ENCODE peak calls at places on chromosome 7, in five cellular contexts. One of them, this sample, is unnamed. For H3K36me3, the result is how much of the 10 kb centered on the place peaks cover.

GRCh38 chr7:10211861-10212260 is 761.8 kb upstream of the PHF14 start:
- DNase-seq in cardiac muscle cell: no peak
- DNase-seq in aorta: no peak
- DNase-seq in MM.1S: no peak
- DNase-seq in IMR-90: no peak
- DNase-seq in this sample: no peak

GRCh38 chr7:5424689-5425506 is 1.3 kb upstream of the TNRC18 start:
- DNase-seq in aorta: peak
- DNase-seq in IMR-90: peak
- DNase-seq in MM.1S: peak
- DNase-seq in cardiac muscle cell: peak
- DNase-seq in this sample: peak

GRCh38 chr7:31933481-31933880 is 136.7 kb downstream of the PDE1C start:
- DNase-seq in aorta: no peak
- DNase-seq in MM.1S: no peak
- DNase-seq in IMR-90: peak
- DNase-seq in cardiac muscle cell: no peak
- DNase-seq in this sample: no peak

GRCh38 chr7:2105917-2106316 is 126.8 kb downstream of the MAD1L1 start:
- DNase-seq in aorta: no peak
- DNase-seq in IMR-90: no peak
- DNase-seq in cardiac muscle cell: no peak
- DNase-seq in MM.1S: no peak
- DNase-seq in this sample: no peak

GRCh38 chr7:8147004-8147403 is 115.0 kb downstream of the ICA1 start:
- DNase-seq in cardiac muscle cell: no peak
- DNase-seq in aorta: no peak
- DNase-seq in MM.1S: no peak
- DNase-seq in IMR-90: no peak
- DNase-seq in this sample: no peak

GRCh38 chr7:86747698-86748097 is 104.0 kb downstream of the GRM3 start:
- DNase-seq in cardiac muscle cell: no peak
- DNase-seq in MM.1S: no peak
- DNase-seq in aorta: no peak
- DNase-seq in IMR-90: no peak
- DNase-seq in this sample: no peak

GRCh38 chr7:32616625-32617024 is 121.3 kb downstream of the AVL9 start:
- DNase-seq in aorta: peak
- DNase-seq in IMR-90: peak
- DNase-seq in MM.1S: no peak
- DNase-seq in cardiac muscle cell: peak
- DNase-seq in this sample: peak

GRCh38 chr7:157444011-157444842 is 107.4 kb downstream of the DNAJB6 start:
- DNase-seq in cardiac muscle cell: no peak
- DNase-seq in MM.1S: no peak
- DNase-seq in IMR-90: no peak
- DNase-seq in aorta: peak
- DNase-seq in this sample: peak

DNA sequence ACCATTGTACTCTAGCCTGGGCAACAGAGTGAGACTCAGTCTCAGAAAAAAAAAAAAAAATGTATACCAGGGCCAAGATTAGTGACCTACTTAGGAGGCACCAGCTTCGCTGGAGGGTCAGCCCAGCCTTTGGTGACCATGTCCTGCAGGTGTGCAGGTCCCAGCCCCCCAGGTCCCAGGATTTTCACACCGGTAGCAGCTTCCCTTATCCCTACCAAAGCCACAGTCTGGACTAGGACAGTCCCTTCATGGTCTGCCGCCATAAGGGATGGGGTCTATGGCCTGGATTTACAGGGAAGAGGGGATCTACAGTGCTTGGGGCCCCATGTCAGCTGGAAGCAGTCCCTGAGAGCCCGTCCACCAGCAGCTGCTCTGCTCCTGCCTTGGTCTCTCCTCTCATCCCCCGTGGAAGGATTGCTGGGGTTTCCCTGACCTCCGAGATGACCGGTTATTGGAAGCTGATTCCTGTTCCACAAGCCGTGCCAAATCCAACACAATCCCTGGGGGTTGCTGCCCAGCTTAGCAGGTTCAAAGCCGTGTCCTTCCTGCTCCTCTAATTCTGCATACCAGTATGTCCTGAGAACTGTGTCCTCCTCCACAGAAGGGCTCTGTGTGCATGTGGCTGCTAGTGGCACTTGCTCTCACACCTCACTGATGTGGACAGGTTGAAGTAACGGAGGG is 11.0 kb upstream of the NDUFB2 start:
- DNase-seq in aorta: no peak
- DNase-seq in MM.1S: no peak
- DNase-seq in cardiac muscle cell: no peak
- DNase-seq in IMR-90: no peak
- DNase-seq in this sample: peak
- H3K36me3 ChIP-seq in aorta: under half
- H3K36me3 ChIP-seq in MM.1S: under half
- H3K36me3 ChIP-seq in cardiac muscle cell: under half
- H3K36me3 ChIP-seq in IMR-90: under half
- H3K36me3 ChIP-seq in this sample: under half

GRCh38 chr7:20365486-20365885 is 34.8 kb downstream of the ITGB8 start:
- DNase-seq in IMR-90: no peak
- DNase-seq in MM.1S: no peak
- DNase-seq in aorta: no peak
- DNase-seq in cardiac muscle cell: peak
- DNase-seq in this sample: no peak
- H3K27ac ChIP-seq in IMR-90: no peak
- H3K27ac ChIP-seq in MM.1S: no peak
- H3K27ac ChIP-seq in aorta: no peak
- H3K27ac ChIP-seq in cardiac muscle cell: no peak
- H3K27ac ChIP-seq in this sample: no peak

GRCh38 chr7:153832160-153832559 is 220.0 kb upstream of the DPP6 start:
- DNase-seq in aorta: no peak
- DNase-seq in MM.1S: peak
- DNase-seq in IMR-90: no peak
- DNase-seq in cardiac muscle cell: no peak
- DNase-seq in this sample: no peak

GRCh38 chr7:153835104-153835503 is 217.1 kb upstream of the DPP6 start:
- DNase-seq in IMR-90: no peak
- DNase-seq in MM.1S: peak
- DNase-seq in cardiac muscle cell: no peak
- DNase-seq in aorta: no peak
- DNase-seq in this sample: no peak

GRCh38 chr7:153829523-153829922 is 222.7 kb upstream of the DPP6 start:
- DNase-seq in IMR-90: no peak
- DNase-seq in cardiac muscle cell: no peak
- DNase-seq in MM.1S: no peak
- DNase-seq in aorta: no peak
- DNase-seq in this sample: no peak
- H3K36me3 ChIP-seq in IMR-90: under half
- H3K36me3 ChIP-seq in cardiac muscle cell: under half
- H3K36me3 ChIP-seq in MM.1S: under half
- H3K36me3 ChIP-seq in aorta: under half
- H3K36me3 ChIP-seq in this sample: under half

GRCh38 chr7:134996097-134996550 is 9.8 kb downstream of the AGBL3 start:
- DNase-seq in aorta: no peak
- DNase-seq in IMR-90: peak
- DNase-seq in MM.1S: peak
- DNase-seq in cardiac muscle cell: peak
- DNase-seq in this sample: no peak
- H3K27ac ChIP-seq in aorta: peak
- H3K27ac ChIP-seq in IMR-90: no peak
- H3K27ac ChIP-seq in MM.1S: peak
- H3K27ac ChIP-seq in cardiac muscle cell: peak
- H3K27ac ChIP-seq in this sample: no peak

GRCh38 chr7:71422104-71422503 is 290.2 kb downstream of the GALNT17 start:
- DNase-seq in MM.1S: no peak
- DNase-seq in cardiac muscle cell: no peak
- DNase-seq in aorta: no peak
- DNase-seq in IMR-90: no peak
- DNase-seq in this sample: no peak
- H3K36me3 ChIP-seq in MM.1S: under half
- H3K36me3 ChIP-seq in cardiac muscle cell: under half
- H3K36me3 ChIP-seq in aorta: under half
- H3K36me3 ChIP-seq in IMR-90: under half
- H3K36me3 ChIP-seq in this sample: under half

GRCh38 chr7:101866328-101866727 is 48.9 kb downstream of the CUX1 start:
- DNase-seq in MM.1S: no peak
- DNase-seq in aorta: no peak
- DNase-seq in IMR-90: no peak
- DNase-seq in cardiac muscle cell: no peak
- DNase-seq in this sample: no peak

GRCh38 chr7:101869026-101869900 is 51.8 kb downstream of the CUX1 start:
- DNase-seq in aorta: no peak
- DNase-seq in cardiac muscle cell: no peak
- DNase-seq in IMR-90: no peak
- DNase-seq in MM.1S: no peak
- DNase-seq in this sample: no peak

GRCh38 chr7:101869901-101870290 is 52.5 kb downstream of the CUX1 start:
- DNase-seq in MM.1S: no peak
- DNase-seq in IMR-90: no peak
- DNase-seq in aorta: no peak
- DNase-seq in cardiac muscle cell: no peak
- DNase-seq in this sample: no peak

GRCh38 chr7:101867265-101867664 is 49.8 kb downstream of the CUX1 start:
- DNase-seq in MM.1S: no peak
- DNase-seq in cardiac muscle cell: no peak
- DNase-seq in IMR-90: no peak
- DNase-seq in aorta: no peak
- DNase-seq in this sample: no peak

DNA sequence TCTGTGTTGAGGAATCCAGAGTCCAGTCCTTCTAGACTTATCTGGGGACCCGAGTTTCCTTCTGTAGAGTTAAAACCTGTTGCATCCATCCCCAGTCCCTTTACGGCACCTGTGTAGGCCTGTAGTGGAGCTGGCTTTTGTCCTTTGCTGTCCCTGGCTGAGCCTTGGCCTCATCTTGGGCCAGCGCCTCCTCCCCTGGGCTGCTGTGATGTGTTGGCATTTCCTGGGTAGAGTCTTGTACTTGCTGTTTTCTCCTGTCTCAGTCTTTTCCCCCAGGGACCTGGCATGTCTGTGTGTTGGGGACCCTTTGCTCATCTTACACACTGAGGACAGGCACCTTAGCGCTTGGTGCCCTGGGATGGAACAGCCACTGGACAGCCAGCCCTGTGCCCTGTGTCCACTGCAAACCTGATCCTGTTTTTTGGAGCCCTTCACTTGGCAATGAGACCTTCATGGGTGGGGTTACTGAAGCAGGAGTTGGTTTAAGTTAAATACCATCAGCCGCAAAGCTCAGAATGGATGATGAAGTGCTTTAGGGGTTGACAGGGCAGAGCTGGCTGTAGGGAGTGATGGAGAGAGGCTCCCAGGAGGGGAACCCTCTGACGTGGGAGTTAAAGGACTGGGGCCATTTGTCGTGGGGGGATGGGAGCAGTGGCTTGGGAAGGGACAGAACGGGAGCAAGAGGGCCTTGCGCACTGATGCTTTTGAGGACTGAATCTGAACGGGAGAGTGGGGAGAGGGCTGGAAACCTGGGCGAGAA is 50.9 kb downstream of the CUX1 start:
- DNase-seq in MM.1S: no peak
- DNase-seq in cardiac muscle cell: no peak
- DNase-seq in IMR-90: no peak
- DNase-seq in aorta: no peak
- DNase-seq in this sample: no peak
- H3K27ac ChIP-seq in MM.1S: no peak
- H3K27ac ChIP-seq in cardiac muscle cell: peak
- H3K27ac ChIP-seq in IMR-90: no peak
- H3K27ac ChIP-seq in aorta: no peak
- H3K27ac ChIP-seq in this sample: no peak

GRCh38 chr7:95871078-95871848 is 98.9 kb downstream of the DYNC1I1 start:
- DNase-seq in IMR-90: peak
- DNase-seq in aorta: no peak
- DNase-seq in MM.1S: peak
- DNase-seq in cardiac muscle cell: peak
- DNase-seq in this sample: no peak
- H3K36me3 ChIP-seq in IMR-90: under half
- H3K36me3 ChIP-seq in aorta: under half
- H3K36me3 ChIP-seq in MM.1S: under half
- H3K36me3 ChIP-seq in cardiac muscle cell: under half
- H3K36me3 ChIP-seq in this sample: under half

GRCh38 chr7:69465262-69465661 is 133.0 kb upstream of the AUTS2 start:
- DNase-seq in cardiac muscle cell: peak
- DNase-seq in IMR-90: no peak
- DNase-seq in aorta: no peak
- DNase-seq in MM.1S: no peak
- DNase-seq in this sample: no peak

GRCh38 chr7:69464035-69464434 is 134.2 kb upstream of the AUTS2 start:
- DNase-seq in IMR-90: no peak
- DNase-seq in aorta: no peak
- DNase-seq in MM.1S: no peak
- DNase-seq in cardiac muscle cell: no peak
- DNase-seq in this sample: no peak

GRCh38 chr7:69467826-69468225 is 130.4 kb upstream of the AUTS2 start:
- DNase-seq in cardiac muscle cell: peak
- DNase-seq in MM.1S: no peak
- DNase-seq in aorta: no peak
- DNase-seq in IMR-90: no peak
- DNase-seq in this sample: no peak
- H3K27ac ChIP-seq in cardiac muscle cell: no peak
- H3K27ac ChIP-seq in MM.1S: no peak
- H3K27ac ChIP-seq in aorta: no peak
- H3K27ac ChIP-seq in IMR-90: no peak
- H3K27ac ChIP-seq in this sample: no peak

DNA sequence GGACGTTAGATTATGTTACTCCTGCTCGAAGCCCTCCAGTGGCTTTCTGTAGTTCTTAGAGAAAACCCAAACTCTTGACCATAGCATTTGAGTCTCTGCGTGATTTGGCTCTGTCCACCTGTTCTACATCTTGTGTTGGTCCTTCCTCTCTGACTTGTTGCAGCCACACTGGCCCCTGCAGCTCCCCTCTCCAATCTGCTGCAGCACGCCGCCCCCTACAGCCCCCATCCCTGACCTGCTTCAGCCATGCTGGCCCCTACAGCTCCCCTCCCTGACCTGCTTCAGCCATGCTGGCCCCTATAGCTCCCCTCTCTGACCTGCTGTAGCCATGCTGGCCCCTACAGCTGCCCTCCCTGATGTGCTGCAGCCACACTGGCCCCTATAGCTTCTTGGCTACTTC is 29.2 kb downstream of the TRRAP start:
- DNase-seq in aorta: no peak
- DNase-seq in MM.1S: no peak
- DNase-seq in IMR-90: no peak
- DNase-seq in cardiac muscle cell: no peak
- DNase-seq in this sample: no peak
- H3K36me3 ChIP-seq in aorta: under half
- H3K36me3 ChIP-seq in MM.1S: under half
- H3K36me3 ChIP-seq in IMR-90: half or more
- H3K36me3 ChIP-seq in cardiac muscle cell: half or more
- H3K36me3 ChIP-seq in this sample: half or more

This sample was measured in right atrium auricular region.